ENCODE peak calls at places on chromosome 3, in five cellular contexts. M is stimulated activated CD4-positive, alpha-beta T cell treated with anti-CD3 and anti-CD28 coated beads, TNF-alpha, amount 100 ng/mL, for 24 hours; C is activated CD4-positive, alpha-beta T cell treated with anti-CD3 and anti-CD28 coated beads for 36 hours; R is AG04449; F is HL-60. D is an unnamed sample.

GRCh38 chr3:179852117-179852886 is 184.4 kb downstream of the PEX5L start:
- DNase-seq in M (no peak), C (no peak), F (peak; percentile 7), R (peak; percentile 16), D (no peak)

GRCh38 chr3:111715911-111716523 is 120.9 kb upstream of the ZBED2 start:
- DNase-seq in R (no peak), F (peak; percentile 44), M (peak; percentile 21), C (peak; percentile 48), D (no peak)

GRCh38 chr3:129003578-129004112 is 2.5 kb downstream of the EFCC1 start:
- DNase-seq in C (peak; percentile 77), F (peak; percentile 26), M (peak; percentile 48), R (no peak), D (no peak)

GRCh38 chr3:62845996-62846395 is 29.2 kb downstream of the CADPS start:
- DNase-seq in C (no peak), M (no peak), R (no peak), F (no peak), D (no peak)

GRCh38 chr3:149480326-149481017 is 6.0 kb downstream of the TM4SF4 start:
- DNase-seq in R (peak; percentile 37), M (peak; percentile 32), C (peak; percentile 70), F (peak; percentile 73), D (peak; percentile 53)

GRCh38 chr3:104526901-104527401 is 839.8 kb upstream of the ALCAM start:
- DNase-seq in C (no peak), F (peak; percentile 43), M (no peak), R (no peak), D (no peak)

GRCh38 chr3:132343018-132343612 is 25.9 kb downstream of the ACP3 start:
- DNase-seq in C (peak; percentile 25), R (no peak), F (peak; percentile 58), M (no peak), D (no peak)

GRCh38 chr3:156751461-156752025 is 74.6 kb upstream of the LEKR1 start:
- DNase-seq in C (no peak), R (peak; percentile 75), M (no peak), F (no peak), D (peak; percentile 90)

GRCh38 chr3:149085828-149086231 is 503 bp downstream of the HLTF start:
- DNase-seq in C (peak; percentile 40), R (no peak), F (peak; percentile 47), M (no peak), D (no peak)

GRCh38 chr3:23607184-23607847 is 198.4 kb upstream of the UBE2E1 start:
- DNase-seq in R (no peak), C (no peak), F (no peak), M (no peak), D (no peak)

GRCh38 chr3:115834068-115834467 is 210.8 kb downstream of the GAP43 start:
- DNase-seq in R (peak; percentile 78), M (no peak), C (no peak), F (no peak), D (no peak)

GRCh38 chr3:171748341-171748918 is 61.9 kb downstream of the PLD1 start:
- DNase-seq in F (no peak), M (no peak), R (no peak), C (no peak), D (no peak)

GRCh38 chr3:180278583-180279188 is 241.9 kb upstream of the PEX5L start:
- DNase-seq in C (no peak), F (peak; percentile 11), M (no peak), R (no peak), D (no peak)

GRCh38 chr3:161221881-161222600 is 930 bp downstream of the NMD3 start:
- DNase-seq in R (no peak), F (peak; percentile 30), M (no peak), C (peak; percentile 38), D (no peak)

GRCh38 chr3:195107593-195107992 is 163.4 kb downstream of the XXYLT1 start:
- DNase-seq in F (no peak), M (no peak), R (no peak), C (no peak), D (no peak)

GRCh38 chr3:189309400-189309975 is 137.7 kb downstream of the TPRG1 start:
- DNase-seq in C (no peak), R (no peak), M (no peak), F (no peak), D (no peak)

GRCh38 chr3:119643528-119643927 is 16.9 kb downstream of the POPDC2 start:
- DNase-seq in F (no peak), R (no peak), M (no peak), C (no peak), D (no peak)